ENCODE peak calls at places on chromosomes 16 and 17, in ten cellular contexts. G, H, Z, E, X, P, M, J, N and T are unnamed samples.

GRCh38 chr17:67054011-67054591 is 9.7 kb downstream of the CACNG1 start:
- DNase-seq in G (no peak), H (no peak), Z (no peak), E (no peak), X (no peak), P (no peak), M (no peak), J (no peak), N (no peak), T (no peak)

GRCh38 chr17:39165178-39165843 is 650 bp downstream of the ARL5C start:
- DNase-seq in G (no peak), H (no peak), Z (no peak), E (no peak), X (peak; percentile 32), P (no peak), M (no peak), J (no peak), N (no peak), T (no peak)

GRCh38 chr16:51416921-51417320 is 265.9 kb upstream of the SALL1 start:
- DNase-seq in G (no peak), H (no peak), Z (peak; percentile 43), E (no peak), X (no peak), P (no peak), M (no peak), J (no peak), N (no peak), T (no peak)

GRCh38 chr16:3503513-3503912 is 2.7 kb downstream of the CLUAP1 start:
- DNase-seq in G (peak; percentile 60), H (no peak), Z (no peak), E (no peak), X (no peak), P (no peak), M (no peak), J (peak; percentile 64), N (no peak), T (no peak)

GRCh38 chr17:7610641-7611040 is 4.1 kb downstream of the FXR2 start:
- DNase-seq in G (no peak), H (no peak), Z (no peak), E (no peak), X (no peak), P (no peak), M (no peak), J (no peak), N (no peak), T (no peak)

GRCh38 chr17:82548681-82549303 is 29.3 kb downstream of the FOXK2 start:
- DNase-seq in G (no peak), H (no peak), Z (no peak), E (no peak), X (no peak), P (no peak), M (no peak), J (peak; percentile 9), N (no peak), T (no peak)

GRCh38 chr17:39757931-39758873 is 20.5 kb downstream of the GRB7 start:
- DNase-seq in G (peak; percentile 74), H (no peak), Z (no peak), E (peak; percentile 19), X (no peak), P (no peak), M (no peak), J (peak; percentile 72), N (no peak), T (no peak)

GRCh38 chr17:63700528-63701441 is 860 bp upstream of the LIMD2 start:
- DNase-seq in G (peak; percentile 51), H (peak; percentile 29), Z (peak; percentile 23), E (no peak), X (peak; percentile 52), P (no peak), M (no peak), J (peak; percentile 74), N (peak; percentile 81), T (peak; percentile 63)

GRCh38 chr17:79956853-79957252 is 78.8 kb downstream of the TBC1D16 start:
- DNase-seq in G (no peak), H (no peak), Z (no peak), E (no peak), X (no peak), P (no peak), M (no peak), J (no peak), N (no peak), T (no peak)

GRCh38 chr17:75181608-75182318 is 996 bp downstream of the SUMO2 start:
- DNase-seq in G (peak; percentile 39), H (peak; percentile 8), Z (no peak), E (peak; percentile 34), X (no peak), P (peak; percentile 48), M (no peak), J (peak; percentile 49), N (no peak), T (peak; percentile 24)

GRCh38 chr17:74759941-74760340 is 11.5 kb downstream of the NHERF1 start:
- DNase-seq in G (no peak), H (no peak), Z (no peak), E (no peak), X (no peak), P (peak; percentile 79), M (no peak), J (no peak), N (no peak), T (no peak)

GRCh38 chr16:79093554-79093967 is 507.0 kb downstream of the MAF start:
- DNase-seq in G (peak; percentile 45), H (no peak), Z (no peak), E (peak; percentile 87), X (no peak), P (no peak), M (no peak), J (peak; percentile 29), N (no peak), T (no peak)